ENCODE peak calls at places on chromosomes 16 and 17, in seven cellular contexts. G is SK-N-SH; N is AG10803; F is K562; Q is kidney; W is pancreas; S is CD8-positive, alpha-beta T cell. P is an unnamed sample.

GRCh38 chr16:68369168-68369567 is 58.3 kb downstream of the PRMT7 start:
- DNase-seq in N (no peak), W (no peak), S (no peak), Q (peak), G (no peak), F (no peak), P (no peak)

GRCh38 chr17:27797390-27798091 is 2.8 kb downstream of the NOS2 start:
- DNase-seq in F (no peak), N (no peak), W (no peak), Q (no peak), G (no peak), S (no peak), P (no peak)

GRCh38 chr17:41131979-41132378 is 8.0 kb upstream of the KRTAP4-12 start:
- DNase-seq in F (no peak), N (no peak), W (no peak), S (no peak), Q (no peak), G (no peak), P (no peak)

GRCh38 chr16:69476920-69477418 is 52.5 kb downstream of the CYB5B start:
- DNase-seq in G (no peak), Q (no peak), W (no peak), F (no peak), S (no peak), N (peak), P (no peak)

GRCh38 chr17:65121916-65122821 is 15.0 kb upstream of the RGS9 start:
- DNase-seq in W (no peak), F (no peak), S (no peak), Q (no peak), N (no peak), G (no peak), P (no peak)

GRCh38 chr17:76484228-76484725 is 16.9 kb downstream of the AANAT start:
- DNase-seq in W (no peak), F (no peak), G (no peak), Q (no peak), S (no peak), N (no peak), P (no peak)

GRCh38 chr16:68267612-68268405 is 3.5 kb downstream of the SLC7A6 start:
- DNase-seq in Q (no peak), W (no peak), S (no peak), G (no peak), N (no peak), F (no peak), P (no peak)

GRCh38 chr16:56600398-56600999 is 7.9 kb upstream of the MT2A start:
- DNase-seq in F (peak), N (peak), W (peak), Q (no peak), S (no peak), G (peak), P (peak)

GRCh38 chr16:75555213-75555706 is 792 bp downstream of the TMEM231 start:
- DNase-seq in W (peak), N (peak), F (peak), S (no peak), Q (peak), G (peak), P (no peak)

GRCh38 chr17:49434821-49435581 is 20.3 kb upstream of the PHB1 start:
- DNase-seq in G (peak), S (peak), W (peak), F (peak), Q (no peak), N (peak), P (no peak)

GRCh38 chr17:46915596-46915995 is 7.4 kb upstream of the GOSR2 start:
- DNase-seq in N (no peak), Q (no peak), S (no peak), F (no peak), G (no peak), W (no peak), P (no peak)

GRCh38 chr16:85618509-85618908 is 5.4 kb downstream of the GSE1 start:
- DNase-seq in G (no peak), N (no peak), Q (no peak), S (no peak), F (no peak), W (no peak), P (no peak)

GRCh38 chr17:71870546-71870862 is 250.3 kb upstream of the SOX9 start:
- DNase-seq in S (no peak), W (no peak), G (peak), F (no peak), N (no peak), Q (no peak), P (no peak)

GRCh38 chr16:3734084-3734757 is 16.9 kb upstream of the TRAP1 start:
- DNase-seq in S (no peak), W (no peak), Q (peak), F (no peak), N (no peak), G (no peak), P (no peak)

GRCh38 chr16:53704445-53704813 is 473 bp downstream of the FTO start:
- DNase-seq in F (no peak), N (no peak), G (no peak), Q (no peak), W (no peak), S (no peak), P (no peak)

GRCh38 chr17:30969989-30970680 is 704 bp upstream of the RNF135 start:
- DNase-seq in W (peak), N (peak), F (no peak), Q (no peak), S (no peak), G (no peak), P (no peak)

GRCh38 chr16:22318690-22319358 is 21.6 kb downstream of the POLR3E start:
- DNase-seq in Q (no peak), S (peak), F (peak), N (peak), G (peak), W (peak), P (peak)

GRCh38 chr17:80124351-80124981 is 22.5 kb downstream of the EIF4A3 start:
- DNase-seq in N (peak), F (no peak), G (peak), S (no peak), W (no peak), Q (no peak), P (no peak)

GRCh38 chr16:71807905-71808592 is 585 bp downstream of the AP1G1 start:
- DNase-seq in F (peak), S (no peak), G (no peak), Q (no peak), W (peak), N (peak), P (no peak)

GRCh38 chr17:42421479-42422332 is 1.4 kb downstream of the CAVIN1 start:
- DNase-seq in N (peak), W (peak), Q (peak), S (no peak), F (peak), G (peak), P (no peak)

GRCh38 chr16:56532714-56533113 is 12.9 kb upstream of the BBS2 start:
- DNase-seq in N (no peak), Q (no peak), G (no peak), F (peak), S (no peak), W (no peak), P (no peak)

GRCh38 chr17:12973496-12974318 is 44.1 kb downstream of the ELAC2 start:
- DNase-seq in G (no peak), F (no peak), W (no peak), S (no peak), N (no peak), Q (no peak), P (no peak)

GRCh38 chr16:87203060-87203656 is 114.0 kb downstream of the C16orf95 start:
- DNase-seq in W (peak), F (peak), G (peak), S (no peak), Q (no peak), N (peak), P (peak)

GRCh38 chr17:78117027-78117981 is 11.3 kb downstream of the TMC6 start:
- DNase-seq in S (peak), W (peak), N (no peak), Q (peak), G (peak), F (no peak), P (no peak)

GRCh38 chr17:49630113-49630900 is 47.6 kb downstream of the SPOP start:
- DNase-seq in W (no peak), S (no peak), Q (no peak), G (no peak), F (no peak), N (no peak), P (no peak)

GRCh38 chr16:50548659-50549560 is 714 bp downstream of the NKD1 start:
- DNase-seq in G (peak), F (no peak), S (peak), W (peak), N (no peak), Q (peak), P (no peak)

GRCh38 chr17:43880420-43880991 is 26.8 kb downstream of the MPP2 start:
- DNase-seq in N (peak), G (peak), S (peak), F (peak), Q (peak), W (peak), P (peak)

GRCh38 chr17:64455993-64456885 is 7.3 kb downstream of the MILR1 start:
- DNase-seq in G (no peak), F (no peak), S (no peak), W (no peak), Q (no peak), N (no peak), P (peak)

GRCh38 chr16:3074860-3075545 is 9.6 kb downstream of the IL32 start:
- DNase-seq in N (no peak), F (peak), G (no peak), W (no peak), S (peak), Q (peak), P (peak)

GRCh38 chr17:44830359-44831269 is 527 bp upstream of the GJC1 start:
- DNase-seq in S (no peak), F (no peak), W (no peak), N (peak), Q (peak), G (no peak), P (peak)

GRCh38 chr17:57948555-57949420 is 6.4 kb downstream of the CUEDC1 start:
- DNase-seq in G (no peak), W (no peak), N (peak), Q (peak), S (no peak), F (no peak), P (no peak)

GRCh38 chr17:49110504-49110903 is 22.1 kb upstream of the B4GALNT2 start:
- DNase-seq in W (no peak), N (no peak), G (no peak), F (no peak), S (no peak), Q (no peak), P (no peak)

GRCh38 chr16:62036807-62037135 is 533 bp upstream of the CDH8 start:
- DNase-seq in W (no peak), N (no peak), Q (no peak), G (no peak), F (no peak), S (no peak), P (no peak)

GRCh38 chr16:29007865-29008593 is 23.2 kb downstream of the LAT start:
- DNase-seq in W (no peak), Q (no peak), S (peak), N (peak), G (no peak), F (peak), P (peak)

DNA sequence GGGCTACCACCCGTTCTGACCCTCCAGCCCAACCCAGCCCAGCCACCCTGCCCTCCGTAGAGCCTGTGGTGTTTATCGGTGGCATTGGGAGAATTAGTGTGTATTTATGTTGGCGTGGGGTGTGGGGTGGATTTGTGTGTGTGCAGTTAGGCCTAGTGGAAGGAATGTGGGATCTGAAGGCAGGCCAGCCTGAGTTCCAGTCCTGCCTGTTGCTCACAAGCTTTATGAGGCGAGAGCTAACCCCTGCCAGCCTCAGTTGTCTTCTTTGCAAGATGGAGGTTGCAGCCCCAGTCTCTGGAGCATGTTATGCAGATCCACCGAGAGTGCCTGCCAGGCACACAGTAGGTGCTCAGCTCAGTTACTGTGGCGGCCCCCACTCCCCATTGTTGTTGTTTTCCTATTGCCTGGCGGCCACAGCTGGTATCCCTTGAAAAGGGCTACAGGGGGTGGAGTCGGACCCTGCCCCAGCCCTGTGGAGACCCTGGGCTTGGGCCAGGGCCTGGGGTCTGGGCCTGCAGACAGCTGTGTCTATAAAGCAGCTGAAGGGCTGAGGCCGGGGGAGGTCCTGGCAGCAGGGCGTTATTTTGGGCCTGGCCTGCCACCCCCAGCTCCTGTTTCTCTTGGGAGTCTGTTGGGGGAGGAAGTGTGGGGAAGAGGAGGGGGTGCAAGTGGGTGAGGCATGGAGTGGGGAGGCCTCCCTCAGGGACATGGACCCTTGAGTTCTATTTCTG is 5.1 kb downstream of the ERBB2 start:
- DNase-seq in F (no peak), W (no peak), G (no peak), Q (no peak), N (peak), S (no peak), P (no peak)
- H3K4me3 ChIP-seq in F (no peak), W (peak), G (no peak), Q (no peak), N (no peak), S (no peak), P (no peak)

GRCh38 chr16:25052530-25052929 is 37.4 kb upstream of the ARHGAP17 start:
- DNase-seq in S (no peak), F (no peak), N (no peak), W (peak), Q (no peak), G (no peak), P (no peak)
- H3K4me3 ChIP-seq in S (no peak), F (no peak), N (no peak), W (peak), Q (no peak), G (no peak), P (no peak)

DNA sequence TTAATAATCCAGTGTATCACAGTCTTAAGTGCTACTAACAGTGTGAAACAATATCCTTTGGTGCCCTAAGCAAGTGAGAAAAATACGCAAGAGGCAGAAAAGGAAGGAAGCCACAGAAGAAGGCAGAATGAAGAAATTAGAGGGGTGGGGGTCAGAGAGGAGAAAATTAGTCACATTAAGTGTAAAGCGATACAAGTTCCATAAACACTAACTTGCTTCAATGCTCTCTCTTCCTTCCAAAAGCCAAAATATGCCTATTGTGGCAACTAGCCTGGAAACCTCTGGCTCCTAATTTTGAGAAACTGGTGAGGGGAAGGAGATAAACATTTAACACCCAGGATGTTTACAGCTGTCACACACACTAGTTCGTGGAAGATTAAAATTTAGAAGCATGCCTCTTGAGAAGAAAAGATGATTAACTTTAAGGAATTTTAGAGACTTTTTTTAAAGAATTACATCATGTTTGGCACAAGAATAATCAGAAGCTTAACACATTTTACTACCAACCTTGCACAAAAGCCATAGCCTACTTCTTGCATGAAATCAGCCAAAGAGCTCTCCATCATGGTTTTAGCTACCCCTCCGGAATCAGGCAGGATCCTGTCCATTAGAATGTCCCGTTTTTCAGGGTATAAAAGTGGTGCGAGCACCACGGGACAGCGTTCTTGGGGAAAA is 44.7 kb downstream of the CNOT1 start:
- DNase-seq in S (no peak), W (no peak), Q (no peak), N (peak), F (no peak), G (no peak), P (no peak)
- H3K4me3 ChIP-seq in S (no peak), W (no peak), Q (no peak), N (no peak), F (no peak), G (no peak), P (no peak)

GRCh38 chr17:56597495-56597990 is 4.0 kb downstream of the NOG start:
- DNase-seq in N (no peak), Q (no peak), W (no peak), G (peak), S (no peak), F (no peak), P (no peak)
- H3K4me3 ChIP-seq in N (peak), Q (peak), W (peak), G (peak), S (peak), F (no peak), P (no peak)

GRCh38 chr17:29157310-29157709 is 22.9 kb downstream of the MYO18A start:
- DNase-seq in Q (no peak), G (no peak), N (no peak), S (no peak), W (no peak), F (peak), P (no peak)

GRCh38 chr17:29156781-29157180 is 23.4 kb downstream of the MYO18A start:
- DNase-seq in G (no peak), F (no peak), S (no peak), N (no peak), Q (peak), W (no peak), P (no peak)

GRCh38 chr17:29155235-29155965 is 24.8 kb downstream of the MYO18A start:
- DNase-seq in S (peak), W (peak), F (peak), G (peak), Q (peak), N (peak), P (no peak)

GRCh38 chr17:29154516-29155234 is 25.5 kb downstream of the MYO18A start:
- DNase-seq in G (no peak), W (no peak), N (no peak), S (no peak), F (peak), Q (peak), P (no peak)

GRCh38 chr17:29155966-29156338 is 24.2 kb downstream of the MYO18A start:
- DNase-seq in Q (peak), N (peak), W (no peak), G (no peak), F (no peak), S (no peak), P (no peak)
- H3K4me3 ChIP-seq in Q (no peak), N (no peak), W (no peak), G (no peak), F (no peak), S (no peak), P (no peak)

DNA sequence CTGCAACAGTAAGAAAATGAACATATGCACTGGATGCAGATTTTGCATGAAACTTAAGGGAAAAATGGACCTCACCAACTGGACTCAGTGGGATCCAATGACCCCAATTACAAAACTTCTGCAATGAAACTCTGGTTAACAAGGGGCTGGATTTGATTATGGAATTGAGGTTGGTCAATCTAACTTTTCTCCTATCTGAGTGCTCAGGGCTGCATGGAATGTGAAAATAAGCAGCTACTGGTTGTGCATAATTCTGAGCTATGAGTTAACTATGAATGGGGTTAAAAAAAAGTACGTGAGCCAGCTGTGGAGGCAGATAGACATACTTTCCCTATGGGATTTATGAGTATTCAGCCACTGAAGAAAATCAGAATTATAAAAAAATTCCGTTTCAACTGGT is 9.2 kb downstream of the FAM20A start:
- DNase-seq in Q (no peak), F (no peak), G (no peak), W (no peak), N (peak), S (no peak), P (no peak)
- H3K4me3 ChIP-seq in Q (no peak), F (no peak), G (no peak), W (no peak), N (no peak), S (no peak), P (no peak)